ENCODE peak calls at places on chromosome 11, in nine cellular contexts. One of them, this sample, is unnamed.

GRCh38 chr11:69636512-69636866 is 4.5 kb upstream of the CCND1 start:
- DNase-seq in GOT3: no peak
- DNase-seq in adipocyte: peak; percentile 94
- DNase-seq in memory B cell: no peak
- DNase-seq in stimulated activated CD4-positive, alpha-beta T cell treated with anti-CD3 and anti-CD28 coated beads, Interleukin-12 subunit alpha, Interleukin-12 subunit beta, amount 100 ng/mL, for 4 hours: no peak
- DNase-seq in AG08395: peak; percentile 85
- DNase-seq in HT1080: no peak
- DNase-seq in mammary epithelial cell: no peak
- DNase-seq in OCI-LY7: no peak
- DNase-seq in this sample: peak; percentile 39

GRCh38 chr11:68032003-68032402 is 1.5 kb downstream of the NDUFS8 start:
- DNase-seq in OCI-LY7: no peak
- DNase-seq in mammary epithelial cell: no peak
- DNase-seq in stimulated activated CD4-positive, alpha-beta T cell treated with anti-CD3 and anti-CD28 coated beads, Interleukin-12 subunit alpha, Interleukin-12 subunit beta, amount 100 ng/mL, for 4 hours: no peak
- DNase-seq in adipocyte: no peak
- DNase-seq in HT1080: no peak
- DNase-seq in memory B cell: no peak
- DNase-seq in AG08395: no peak
- DNase-seq in GOT3: no peak
- DNase-seq in this sample: no peak

GRCh38 chr11:57900315-57900714 is 123.4 kb upstream of the OR9Q1 start:
- DNase-seq in memory B cell: no peak
- DNase-seq in GOT3: no peak
- DNase-seq in adipocyte: no peak
- DNase-seq in OCI-LY7: no peak
- DNase-seq in stimulated activated CD4-positive, alpha-beta T cell treated with anti-CD3 and anti-CD28 coated beads, Interleukin-12 subunit alpha, Interleukin-12 subunit beta, amount 100 ng/mL, for 4 hours: no peak
- DNase-seq in AG08395: no peak
- DNase-seq in mammary epithelial cell: peak; percentile 80
- DNase-seq in HT1080: no peak
- DNase-seq in this sample: no peak

GRCh38 chr11:104090767-104091166 is 54.3 kb downstream of the DDI1 start:
- DNase-seq in OCI-LY7: no peak
- DNase-seq in stimulated activated CD4-positive, alpha-beta T cell treated with anti-CD3 and anti-CD28 coated beads, Interleukin-12 subunit alpha, Interleukin-12 subunit beta, amount 100 ng/mL, for 4 hours: no peak
- DNase-seq in HT1080: no peak
- DNase-seq in AG08395: no peak
- DNase-seq in adipocyte: peak; percentile 33
- DNase-seq in memory B cell: no peak
- DNase-seq in GOT3: no peak
- DNase-seq in mammary epithelial cell: no peak
- DNase-seq in this sample: no peak

GRCh38 chr11:84476581-84476980 is 1150.6 kb downstream of the DLG2 start:
- DNase-seq in adipocyte: no peak
- DNase-seq in GOT3: no peak
- DNase-seq in memory B cell: no peak
- DNase-seq in AG08395: no peak
- DNase-seq in OCI-LY7: no peak
- DNase-seq in mammary epithelial cell: no peak
- DNase-seq in stimulated activated CD4-positive, alpha-beta T cell treated with anti-CD3 and anti-CD28 coated beads, Interleukin-12 subunit alpha, Interleukin-12 subunit beta, amount 100 ng/mL, for 4 hours: no peak
- DNase-seq in HT1080: no peak
- DNase-seq in this sample: no peak

GRCh38 chr11:9231848-9232177 is 33.3 kb downstream of the DENND5A start:
- DNase-seq in HT1080: no peak
- DNase-seq in OCI-LY7: no peak
- DNase-seq in stimulated activated CD4-positive, alpha-beta T cell treated with anti-CD3 and anti-CD28 coated beads, Interleukin-12 subunit alpha, Interleukin-12 subunit beta, amount 100 ng/mL, for 4 hours: no peak
- DNase-seq in adipocyte: peak; percentile 69
- DNase-seq in mammary epithelial cell: no peak
- DNase-seq in memory B cell: no peak
- DNase-seq in GOT3: no peak
- DNase-seq in AG08395: peak; percentile 40
- DNase-seq in this sample: peak; percentile 72

GRCh38 chr11:35927730-35928129 is 16.1 kb upstream of the LDLRAD3 start:
- DNase-seq in HT1080: peak; percentile 31
- DNase-seq in stimulated activated CD4-positive, alpha-beta T cell treated with anti-CD3 and anti-CD28 coated beads, Interleukin-12 subunit alpha, Interleukin-12 subunit beta, amount 100 ng/mL, for 4 hours: no peak
- DNase-seq in AG08395: no peak
- DNase-seq in GOT3: no peak
- DNase-seq in mammary epithelial cell: peak; percentile 94
- DNase-seq in memory B cell: no peak
- DNase-seq in OCI-LY7: no peak
- DNase-seq in adipocyte: no peak
- DNase-seq in this sample: no peak

GRCh38 chr11:15202626-15203025 is 87.9 kb downstream of the INSC start:
- DNase-seq in adipocyte: no peak
- DNase-seq in stimulated activated CD4-positive, alpha-beta T cell treated with anti-CD3 and anti-CD28 coated beads, Interleukin-12 subunit alpha, Interleukin-12 subunit beta, amount 100 ng/mL, for 4 hours: no peak
- DNase-seq in memory B cell: no peak
- DNase-seq in OCI-LY7: no peak
- DNase-seq in GOT3: no peak
- DNase-seq in AG08395: no peak
- DNase-seq in HT1080: no peak
- DNase-seq in mammary epithelial cell: no peak
- DNase-seq in this sample: no peak

GRCh38 chr11:134074346-134074745 is 5.5 kb downstream of the JAM3 start:
- DNase-seq in GOT3: no peak
- DNase-seq in OCI-LY7: no peak
- DNase-seq in AG08395: no peak
- DNase-seq in memory B cell: no peak
- DNase-seq in adipocyte: peak; percentile 32
- DNase-seq in HT1080: peak; percentile 51
- DNase-seq in stimulated activated CD4-positive, alpha-beta T cell treated with anti-CD3 and anti-CD28 coated beads, Interleukin-12 subunit alpha, Interleukin-12 subunit beta, amount 100 ng/mL, for 4 hours: no peak
- DNase-seq in mammary epithelial cell: no peak
- DNase-seq in this sample: no peak

GRCh38 chr11:46889689-46890475 is 28.5 kb downstream of the LRP4 start:
- DNase-seq in memory B cell: peak; percentile 82
- DNase-seq in HT1080: peak; percentile 53
- DNase-seq in adipocyte: peak; percentile 90
- DNase-seq in AG08395: peak; percentile 85
- DNase-seq in stimulated activated CD4-positive, alpha-beta T cell treated with anti-CD3 and anti-CD28 coated beads, Interleukin-12 subunit alpha, Interleukin-12 subunit beta, amount 100 ng/mL, for 4 hours: peak; percentile 69
- DNase-seq in OCI-LY7: peak; percentile 85
- DNase-seq in GOT3: peak; percentile 9
- DNase-seq in mammary epithelial cell: peak; percentile 55
- DNase-seq in this sample: peak; percentile 69

GRCh38 chr11:103659138-103659734 is 377.2 kb upstream of the DDI1 start:
- DNase-seq in memory B cell: no peak
- DNase-seq in HT1080: peak; percentile 28
- DNase-seq in AG08395: peak; percentile 47
- DNase-seq in GOT3: no peak
- DNase-seq in adipocyte: no peak
- DNase-seq in mammary epithelial cell: peak; percentile 19
- DNase-seq in OCI-LY7: no peak
- DNase-seq in stimulated activated CD4-positive, alpha-beta T cell treated with anti-CD3 and anti-CD28 coated beads, Interleukin-12 subunit alpha, Interleukin-12 subunit beta, amount 100 ng/mL, for 4 hours: no peak
- DNase-seq in this sample: no peak

GRCh38 chr11:64545605-64546004 is 45.4 kb upstream of the SLC22A12 start:
- DNase-seq in AG08395: peak; percentile 81
- DNase-seq in mammary epithelial cell: peak; percentile 75
- DNase-seq in OCI-LY7: no peak
- DNase-seq in HT1080: peak; percentile 95
- DNase-seq in stimulated activated CD4-positive, alpha-beta T cell treated with anti-CD3 and anti-CD28 coated beads, Interleukin-12 subunit alpha, Interleukin-12 subunit beta, amount 100 ng/mL, for 4 hours: no peak
- DNase-seq in GOT3: no peak
- DNase-seq in memory B cell: no peak
- DNase-seq in adipocyte: peak; percentile 11
- DNase-seq in this sample: no peak

GRCh38 chr11:124865902-124866851 is 945 bp downstream of the ROBO3 start:
- DNase-seq in OCI-LY7: no peak
- DNase-seq in mammary epithelial cell: no peak
- DNase-seq in stimulated activated CD4-positive, alpha-beta T cell treated with anti-CD3 and anti-CD28 coated beads, Interleukin-12 subunit alpha, Interleukin-12 subunit beta, amount 100 ng/mL, for 4 hours: peak; percentile 50
- DNase-seq in AG08395: peak; percentile 69
- DNase-seq in adipocyte: peak; percentile 67
- DNase-seq in GOT3: no peak
- DNase-seq in memory B cell: peak; percentile 53
- DNase-seq in HT1080: no peak
- DNase-seq in this sample: peak; percentile 15

GRCh38 chr11:102592634-102593581 is 32.2 kb downstream of the MMP20 start:
- DNase-seq in HT1080: peak; percentile 22
- DNase-seq in memory B cell: no peak
- DNase-seq in adipocyte: no peak
- DNase-seq in GOT3: no peak
- DNase-seq in OCI-LY7: peak; percentile 44
- DNase-seq in mammary epithelial cell: peak; percentile 35
- DNase-seq in stimulated activated CD4-positive, alpha-beta T cell treated with anti-CD3 and anti-CD28 coated beads, Interleukin-12 subunit alpha, Interleukin-12 subunit beta, amount 100 ng/mL, for 4 hours: no peak
- DNase-seq in AG08395: peak; percentile 24
- DNase-seq in this sample: peak; percentile 15

GRCh38 chr11:67273260-67273990 is 7.2 kb downstream of the GRK2 start:
- DNase-seq in memory B cell: no peak
- DNase-seq in mammary epithelial cell: no peak
- DNase-seq in stimulated activated CD4-positive, alpha-beta T cell treated with anti-CD3 and anti-CD28 coated beads, Interleukin-12 subunit alpha, Interleukin-12 subunit beta, amount 100 ng/mL, for 4 hours: no peak
- DNase-seq in HT1080: no peak
- DNase-seq in GOT3: no peak
- DNase-seq in adipocyte: no peak
- DNase-seq in AG08395: no peak
- DNase-seq in OCI-LY7: peak; percentile 65
- DNase-seq in this sample: no peak

GRCh38 chr11:2771758-2772466 is 72.1 kb upstream of the KCNQ1OT1 start:
- DNase-seq in stimulated activated CD4-positive, alpha-beta T cell treated with anti-CD3 and anti-CD28 coated beads, Interleukin-12 subunit alpha, Interleukin-12 subunit beta, amount 100 ng/mL, for 4 hours: no peak
- DNase-seq in adipocyte: no peak
- DNase-seq in HT1080: no peak
- DNase-seq in GOT3: no peak
- DNase-seq in mammary epithelial cell: no peak
- DNase-seq in OCI-LY7: no peak
- DNase-seq in AG08395: no peak
- DNase-seq in memory B cell: peak; percentile 4
- DNase-seq in this sample: no peak

GRCh38 chr11:126405374-126405773 is 49.9 kb downstream of the ST3GAL4 start:
- DNase-seq in mammary epithelial cell: peak; percentile 21
- DNase-seq in GOT3: no peak
- DNase-seq in stimulated activated CD4-positive, alpha-beta T cell treated with anti-CD3 and anti-CD28 coated beads, Interleukin-12 subunit alpha, Interleukin-12 subunit beta, amount 100 ng/mL, for 4 hours: no peak
- DNase-seq in adipocyte: no peak
- DNase-seq in HT1080: no peak
- DNase-seq in AG08395: no peak
- DNase-seq in OCI-LY7: no peak
- DNase-seq in memory B cell: no peak
- DNase-seq in this sample: no peak

GRCh38 chr11:67082071-67082791 is 25.6 kb downstream of the RHOD start:
- DNase-seq in adipocyte: peak; percentile 15
- DNase-seq in AG08395: peak; percentile 3
- DNase-seq in OCI-LY7: no peak
- DNase-seq in HT1080: no peak
- DNase-seq in stimulated activated CD4-positive, alpha-beta T cell treated with anti-CD3 and anti-CD28 coated beads, Interleukin-12 subunit alpha, Interleukin-12 subunit beta, amount 100 ng/mL, for 4 hours: no peak
- DNase-seq in mammary epithelial cell: no peak
- DNase-seq in GOT3: no peak
- DNase-seq in memory B cell: no peak
- DNase-seq in this sample: peak; percentile 54

GRCh38 chr11:132196928-132197327 is 826.5 kb downstream of the NTM start:
- DNase-seq in AG08395: no peak
- DNase-seq in mammary epithelial cell: no peak
- DNase-seq in GOT3: no peak
- DNase-seq in OCI-LY7: no peak
- DNase-seq in memory B cell: no peak
- DNase-seq in stimulated activated CD4-positive, alpha-beta T cell treated with anti-CD3 and anti-CD28 coated beads, Interleukin-12 subunit alpha, Interleukin-12 subunit beta, amount 100 ng/mL, for 4 hours: no peak
- DNase-seq in HT1080: no peak
- DNase-seq in adipocyte: no peak
- DNase-seq in this sample: no peak

GRCh38 chr11:79019981-79020380 is 420.8 kb downstream of the TENM4 start:
- DNase-seq in HT1080: no peak
- DNase-seq in OCI-LY7: no peak
- DNase-seq in mammary epithelial cell: no peak
- DNase-seq in GOT3: no peak
- DNase-seq in memory B cell: no peak
- DNase-seq in adipocyte: no peak
- DNase-seq in AG08395: no peak
- DNase-seq in stimulated activated CD4-positive, alpha-beta T cell treated with anti-CD3 and anti-CD28 coated beads, Interleukin-12 subunit alpha, Interleukin-12 subunit beta, amount 100 ng/mL, for 4 hours: no peak
- DNase-seq in this sample: no peak

GRCh38 chr11:112345708-112346107 is 85.0 kb upstream of the PLET1 start:
- DNase-seq in mammary epithelial cell: no peak
- DNase-seq in GOT3: no peak
- DNase-seq in HT1080: no peak
- DNase-seq in memory B cell: no peak
- DNase-seq in adipocyte: no peak
- DNase-seq in AG08395: no peak
- DNase-seq in OCI-LY7: no peak
- DNase-seq in stimulated activated CD4-positive, alpha-beta T cell treated with anti-CD3 and anti-CD28 coated beads, Interleukin-12 subunit alpha, Interleukin-12 subunit beta, amount 100 ng/mL, for 4 hours: no peak
- DNase-seq in this sample: no peak

GRCh38 chr11:25349537-25349936 is 852.7 kb downstream of the LUZP2 start:
- DNase-seq in OCI-LY7: no peak
- DNase-seq in mammary epithelial cell: no peak
- DNase-seq in adipocyte: no peak
- DNase-seq in AG08395: no peak
- DNase-seq in GOT3: no peak
- DNase-seq in HT1080: no peak
- DNase-seq in memory B cell: no peak
- DNase-seq in stimulated activated CD4-positive, alpha-beta T cell treated with anti-CD3 and anti-CD28 coated beads, Interleukin-12 subunit alpha, Interleukin-12 subunit beta, amount 100 ng/mL, for 4 hours: no peak
- DNase-seq in this sample: no peak

GRCh38 chr11:122235615-122236014 is 119.6 kb upstream of the BLID start:
- DNase-seq in stimulated activated CD4-positive, alpha-beta T cell treated with anti-CD3 and anti-CD28 coated beads, Interleukin-12 subunit alpha, Interleukin-12 subunit beta, amount 100 ng/mL, for 4 hours: no peak
- DNase-seq in adipocyte: peak; percentile 90
- DNase-seq in mammary epithelial cell: peak; percentile 13
- DNase-seq in HT1080: peak; percentile 37
- DNase-seq in memory B cell: no peak
- DNase-seq in AG08395: peak; percentile 77
- DNase-seq in GOT3: no peak
- DNase-seq in OCI-LY7: no peak
- DNase-seq in this sample: no peak

GRCh38 chr11:130894322-130895025 is 21.8 kb downstream of the SNX19 start:
- DNase-seq in HT1080: peak; percentile 52
- DNase-seq in GOT3: no peak
- DNase-seq in memory B cell: peak; percentile 58
- DNase-seq in mammary epithelial cell: peak; percentile 46
- DNase-seq in OCI-LY7: peak; percentile 67
- DNase-seq in stimulated activated CD4-positive, alpha-beta T cell treated with anti-CD3 and anti-CD28 coated beads, Interleukin-12 subunit alpha, Interleukin-12 subunit beta, amount 100 ng/mL, for 4 hours: peak; percentile 58
- DNase-seq in adipocyte: peak; percentile 87
- DNase-seq in AG08395: peak; percentile 57
- DNase-seq in this sample: peak; percentile 58

GRCh38 chr11:72048718-72049460 is 31.5 kb downstream of the NUMA1 start:
- DNase-seq in AG08395: no peak
- DNase-seq in mammary epithelial cell: no peak
- DNase-seq in adipocyte: no peak
- DNase-seq in HT1080: no peak
- DNase-seq in memory B cell: no peak
- DNase-seq in stimulated activated CD4-positive, alpha-beta T cell treated with anti-CD3 and anti-CD28 coated beads, Interleukin-12 subunit alpha, Interleukin-12 subunit beta, amount 100 ng/mL, for 4 hours: no peak
- DNase-seq in GOT3: no peak
- DNase-seq in OCI-LY7: no peak
- DNase-seq in this sample: no peak